ENCODE peak calls at places on chromosomes 11 and 22, in nine cellular contexts. L is GM12865; Z is CD4-positive, CD25-positive, alpha-beta regulatory T cell; Y is fibroblast of mammary gland; F is CD8-positive, alpha-beta memory T cell; K is A549; Q is heart right ventricle; S is activated CD4-positive, alpha-beta T cell treated with anti-CD3 and anti-CD28 coated beads for 36 hours; O is substantia nigra. A is an unnamed sample.

GRCh38 chr22:35301370-35301874 is 1.7 kb downstream of the TOM1 start:
- DNase-seq in L (no peak), Z (no peak), Y (peak; percentile 99), F (no peak), K (peak; percentile 85), Q (no peak), S (peak; percentile 32), O (no peak), A (peak; percentile 90)

GRCh38 chr22:25903294-25903693 is 161.3 kb downstream of the MYO18B start:
- DNase-seq in L (peak; percentile 11), Z (no peak), Y (no peak), F (no peak), K (peak; percentile 12), Q (no peak), S (peak; percentile 27), O (no peak), A (no peak)

GRCh38 chr22:30430933-30431332 is 5.4 kb downstream of the MTFP1 start:
- DNase-seq in L (no peak), Z (no peak), Y (no peak), F (no peak), K (peak; percentile 27), Q (no peak), S (peak; percentile 15), O (no peak), A (no peak)

GRCh38 chr22:39462443-39463147 is 5.8 kb downstream of the MGAT3 start:
- DNase-seq in L (peak; percentile 61), Z (no peak), Y (no peak), F (no peak), K (no peak), Q (peak; percentile 73), S (no peak), O (no peak), A (no peak)

GRCh38 chr22:50702261-50702671 is 29.6 kb downstream of the SHANK3 start:
- DNase-seq in L (no peak), Z (peak; percentile 43), Y (no peak), F (no peak), K (no peak), Q (no peak), S (no peak), O (no peak), A (no peak)

GRCh38 chr22:34429314-34429713 is 509.0 kb upstream of the LARGE1 start:
- DNase-seq in L (peak; percentile 26), Z (peak; percentile 35), Y (no peak), F (no peak), K (no peak), Q (no peak), S (peak; percentile 46), O (no peak), A (no peak)

GRCh38 chr22:19705181-19705934 is 8.9 kb upstream of the SEPTIN5 start:
- DNase-seq in L (no peak), Z (no peak), Y (no peak), F (no peak), K (no peak), Q (no peak), S (no peak), O (no peak), A (no peak)

GRCh38 chr22:49861642-49862407 is 8.2 kb downstream of the ZBED4 start:
- DNase-seq in L (no peak), Z (no peak), Y (peak; percentile 58), F (no peak), K (no peak), Q (no peak), S (no peak), O (no peak), A (no peak)

GRCh38 chr11:2519879-2520735 is 75.3 kb downstream of the KCNQ1 start:
- DNase-seq in L (no peak), Z (no peak), Y (no peak), F (no peak), K (no peak), Q (no peak), S (peak; percentile 3), O (no peak), A (no peak)

GRCh38 chr22:37088750-37089408 is 20.6 kb downstream of the TMPRSS6 start:
- DNase-seq in L (no peak), Z (no peak), Y (no peak), F (no peak), K (no peak), Q (no peak), S (peak; percentile 71), O (no peak), A (no peak)

GRCh38 chr11:35747638-35748037 is 85.1 kb downstream of the TRIM44 start:
- DNase-seq in L (no peak), Z (no peak), Y (no peak), F (no peak), K (no peak), Q (no peak), S (no peak), O (no peak), A (no peak)

GRCh38 chr11:109040303-109040702 is 375.4 kb downstream of the DDX10 start:
- DNase-seq in L (peak; percentile 19), Z (no peak), Y (no peak), F (no peak), K (peak; percentile 7), Q (no peak), S (no peak), O (no peak), A (no peak)

GRCh38 chr11:68978626-68978930 is 2.2 kb downstream of the MRGPRD start:
- DNase-seq in L (no peak), Z (no peak), Y (no peak), F (no peak), K (no peak), Q (no peak), S (no peak), O (no peak), A (no peak)

GRCh38 chr11:117570701-117571100 is 226.3 kb downstream of the DSCAML1 start:
- DNase-seq in L (no peak), Z (no peak), Y (no peak), F (no peak), K (no peak), Q (no peak), S (no peak), O (peak; percentile 35), A (no peak)

GRCh38 chr11:64451856-64452255 is 92.9 kb downstream of the RPS6KA4 start:
- DNase-seq in L (no peak), Z (no peak), Y (no peak), F (no peak), K (no peak), Q (no peak), S (no peak), O (no peak), A (no peak)

GRCh38 chr22:49163960-49164690 is 663.5 kb downstream of the BRD1 start:
- DNase-seq in L (no peak), Z (no peak), Y (no peak), F (no peak), K (no peak), Q (no peak), S (no peak), O (no peak), A (no peak)

GRCh38 chr11:1928891-1929541 is 9.5 kb downstream of the TNNT3 start:
- DNase-seq in L (no peak), Z (no peak), Y (no peak), F (no peak), K (no peak), Q (no peak), S (no peak), O (no peak), A (no peak)

GRCh38 chr11:86360775-86361395 is 13.8 kb upstream of the CCDC81 start:
- DNase-seq in L (no peak), Z (no peak), Y (peak; percentile 68), F (no peak), K (peak; percentile 61), Q (no peak), S (no peak), O (no peak), A (peak; percentile 24)

GRCh38 chr11:61962213-61963015 is 5.0 kb downstream of the FTH1 start:
- DNase-seq in L (no peak), Z (no peak), Y (peak; percentile 28), F (no peak), K (peak; percentile 73), Q (no peak), S (no peak), O (no peak), A (no peak)

GRCh38 chr11:33553486-33553885 is 147.1 kb downstream of the C11orf91 start:
- DNase-seq in L (no peak), Z (no peak), Y (peak; percentile 16), F (no peak), K (no peak), Q (no peak), S (no peak), O (no peak), A (no peak)

A was measured in skeletal muscle cell.